ENCODE peak calls at places on chromosomes 6 and 20, in five cellular contexts. B, V, J, G and P are unnamed samples.

GRCh38 chr20:37430044-37430443 is 84.1 kb downstream of the SRC start:
- DNase-seq in B (no peak), V (no peak), J (no peak), G (no peak), P (no peak)

GRCh38 chr6:73515204-73516101 is 5.4 kb downstream of the EEF1A1 start:
- DNase-seq in B (peak; percentile 89), V (no peak), J (no peak), G (peak; percentile 36), P (peak; percentile 61)

GRCh38 chr6:10558575-10558974 is 37.4 kb downstream of the GCNT2 start:
- DNase-seq in B (no peak), V (no peak), J (no peak), G (no peak), P (peak; percentile 26)

GRCh38 chr20:62740286-62741141 is 31.9 kb downstream of the NTSR1 start:
- DNase-seq in B (peak; percentile 85), V (peak; percentile 63), J (peak; percentile 64), G (peak; percentile 43), P (no peak)

GRCh38 chr6:135328136-135328535 is 147.0 kb downstream of the MYB start:
- DNase-seq in B (no peak), V (no peak), J (no peak), G (no peak), P (no peak)

GRCh38 chr6:80553071-80553740 is 446.7 kb downstream of the BCKDHB start:
- DNase-seq in B (no peak), V (no peak), J (no peak), G (no peak), P (no peak)

GRCh38 chr6:119034827-119035458 is 43.5 kb downstream of the FAM184A start:
- DNase-seq in B (peak; percentile 26), V (no peak), J (no peak), G (no peak), P (peak; percentile 10)

GRCh38 chr6:127332383-127332961 is 10.9 kb downstream of the ECHDC1 start:
- DNase-seq in B (no peak), V (no peak), J (no peak), G (no peak), P (no peak)

GRCh38 chr6:72321741-72322140 is 300.1 kb upstream of the KCNQ5 start:
- DNase-seq in B (no peak), V (no peak), J (no peak), G (no peak), P (no peak)

GRCh38 chr6:12418946-12419345 is 128.8 kb downstream of the EDN1 start:
- DNase-seq in B (no peak), V (no peak), J (no peak), G (no peak), P (no peak)

GRCh38 chr6:19377722-19378121 is 459.4 kb upstream of the ID4 start:
- DNase-seq in B (no peak), V (no peak), J (no peak), G (no peak), P (no peak)

GRCh38 chr6:111482959-111483735 is at the start of gene REV3L:
- DNase-seq in B (peak; percentile 92), V (peak; percentile 95), J (peak; percentile 92), G (peak; percentile 90), P (peak; percentile 87)

GRCh38 chr6:9404351-9405146 is 969.2 kb upstream of the SLC35B3 start:
- DNase-seq in B (no peak), V (no peak), J (no peak), G (no peak), P (no peak)

GRCh38 chr6:151325075-151326050 is 66.0 kb downstream of the ZBTB2 start:
- DNase-seq in B (peak; percentile 68), V (peak; percentile 77), J (peak; percentile 74), G (peak; percentile 36), P (peak; percentile 68)

GRCh38 chr6:169168706-169169105 is 84.9 kb downstream of the THBS2 start:
- DNase-seq in B (no peak), V (no peak), J (no peak), G (no peak), P (no peak)
- H3K4me1 ChIP-seq in B (peaks cover 21% of the 10 kb centered on the region), V (no peaks in the 10 kb centered on the region), J (no peaks in the 10 kb centered on the region), G (no peaks in the 10 kb centered on the region), P (no peaks in the 10 kb centered on the region)

GRCh38 chr6:122803056-122803695 is 14.1 kb downstream of the SMPDL3A start:
- DNase-seq in B (peak; percentile 64), V (no peak), J (no peak), G (no peak), P (no peak)
- H3K4me1 ChIP-seq in B (peaks cover 8% of the 10 kb centered on the region), V (no peaks in the 10 kb centered on the region), J (no peaks in the 10 kb centered on the region), G (peaks cover 4% of the 10 kb centered on the region), P (no peaks in the 10 kb centered on the region)

GRCh38 chr20:41615110-41615509 is 3.1 kb downstream of the CHD6 start:
- DNase-seq in B (no peak), V (no peak), J (no peak), G (no peak), P (no peak)

GRCh38 chr20:41617059-41617921 is 887 bp downstream of the CHD6 start:
- DNase-seq in B (peak; percentile 56), V (peak; percentile 76), J (peak; percentile 63), G (peak; percentile 32), P (peak; percentile 34)

GRCh38 chr20:41615671-41616070 is 2.5 kb downstream of the CHD6 start:
- DNase-seq in B (no peak), V (no peak), J (no peak), G (no peak), P (no peak)

GRCh38 chr20:41617931-41618806 is at the start of gene CHD6:
- DNase-seq in B (peak; percentile 99), V (peak; percentile 100), J (peak; percentile 100), G (peak; percentile 100), P (peak; percentile 100)

GRCh38 chr20:41616228-41616627 is 1.9 kb downstream of the CHD6 start:
- DNase-seq in B (peak; percentile 7), V (no peak), J (no peak), G (no peak), P (no peak)
- H3K4me1 ChIP-seq in B (no peaks in the 10 kb centered on the region), V (peaks cover 35% of the 10 kb centered on the region), J (peaks cover 13% of the 10 kb centered on the region), G (peaks cover 20% of the 10 kb centered on the region), P (peaks cover 29% of the 10 kb centered on the region)

GRCh38 chr20:35008411-35009342 is 53.0 kb downstream of the MYH7B start:
- DNase-seq in B (no peak), V (peak; percentile 64), J (no peak), G (no peak), P (no peak)
- H3K4me1 ChIP-seq in B (peaks cover 3% of the 10 kb centered on the region), V (peaks cover 8% of the 10 kb centered on the region), J (peaks cover 2% of the 10 kb centered on the region), G (no peaks in the 10 kb centered on the region), P (no peaks in the 10 kb centered on the region)

GRCh38 chr6:3746696-3747095 is 4.8 kb downstream of the PXDC1 start:
- DNase-seq in B (no peak), V (no peak), J (no peak), G (no peak), P (no peak)
- H3K4me1 ChIP-seq in B (peaks cover 52% of the 10 kb centered on the region), V (peaks cover 65% of the 10 kb centered on the region), J (peaks cover 51% of the 10 kb centered on the region), G (peaks cover 14% of the 10 kb centered on the region), P (peaks cover 73% of the 10 kb centered on the region)

DNA sequence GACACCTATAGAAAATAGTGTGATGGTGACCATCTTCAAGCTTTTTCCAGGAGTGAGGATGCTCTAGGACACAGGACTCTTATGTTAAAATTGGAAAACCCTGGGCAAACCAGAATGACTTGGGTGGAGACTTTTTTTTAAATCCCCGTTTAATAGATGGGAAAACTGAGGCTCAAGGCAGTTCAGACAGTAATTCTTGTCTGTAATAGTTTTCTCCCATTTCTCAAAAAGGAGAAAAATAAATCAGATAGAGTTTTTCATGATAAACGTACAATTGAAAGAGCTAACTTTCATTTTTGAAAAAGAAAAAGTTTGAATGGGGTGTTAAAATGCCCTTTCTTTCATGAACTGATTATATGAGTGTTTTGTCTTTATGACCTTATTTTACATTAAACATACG is 6.8 kb downstream of the BCAS1 start:
- DNase-seq in B (no peak), V (no peak), J (no peak), G (no peak), P (no peak)
- H3K4me1 ChIP-seq in B (peaks cover 7% of the 10 kb centered on the region), V (peaks cover 7% of the 10 kb centered on the region), J (no peaks in the 10 kb centered on the region), G (no peaks in the 10 kb centered on the region), P (no peaks in the 10 kb centered on the region)

GRCh38 chr6:142822383-142822782 is 122.6 kb downstream of the HIVEP2 start:
- DNase-seq in B (no peak), V (no peak), J (no peak), G (no peak), P (no peak)
- H3K4me1 ChIP-seq in B (peaks cover 1% of the 10 kb centered on the region), V (peaks cover 28% of the 10 kb centered on the region), J (peaks cover 19% of the 10 kb centered on the region), G (peaks cover 29% of the 10 kb centered on the region), P (peaks cover 20% of the 10 kb centered on the region)

GRCh38 chr20:44151621-44152416 is 35.2 kb downstream of the JPH2 start:
- DNase-seq in B (no peak), V (no peak), J (no peak), G (no peak), P (no peak)
- H3K4me1 ChIP-seq in B (peaks cover 2% of the 10 kb centered on the region), V (no peaks in the 10 kb centered on the region), J (peaks cover 8% of the 10 kb centered on the region), G (peaks cover 10% of the 10 kb centered on the region), P (no peaks in the 10 kb centered on the region)

GRCh38 chr20:47258745-47259695 is 97.5 kb downstream of the ZMYND8 start:
- DNase-seq in B (no peak), V (peak; percentile 68), J (no peak), G (no peak), P (peak; percentile 40)

GRCh38 chr20:47256665-47257236 is 99.7 kb downstream of the ZMYND8 start:
- DNase-seq in B (peak; percentile 53), V (peak; percentile 3), J (no peak), G (no peak), P (no peak)

GRCh38 chr20:47257771-47258170 is 98.7 kb downstream of the ZMYND8 start:
- DNase-seq in B (no peak), V (no peak), J (no peak), G (no peak), P (no peak)

GRCh38 chr20:47253860-47254259 is 102.6 kb downstream of the ZMYND8 start:
- DNase-seq in B (no peak), V (no peak), J (no peak), G (no peak), P (no peak)

GRCh38 chr20:47257256-47257655 is 99.2 kb downstream of the ZMYND8 start:
- DNase-seq in B (no peak), V (no peak), J (no peak), G (no peak), P (no peak)
- H3K4me1 ChIP-seq in B (peaks cover 4% of the 10 kb centered on the region), V (peaks cover 40% of the 10 kb centered on the region), J (peaks cover 38% of the 10 kb centered on the region), G (peaks cover 6% of the 10 kb centered on the region), P (peaks cover 26% of the 10 kb centered on the region)

GRCh38 chr6:106509420-106510089 is 119.7 kb downstream of the RTN4IP1 start:
- DNase-seq in B (peak; percentile 65), V (no peak), J (no peak), G (no peak), P (no peak)
- H3K4me1 ChIP-seq in B (peaks cover 27% of the 10 kb centered on the region), V (peaks cover 33% of the 10 kb centered on the region), J (peaks cover 15% of the 10 kb centered on the region), G (no peaks in the 10 kb centered on the region), P (peaks cover 26% of the 10 kb centered on the region)